ENCODE peak calls at places on chromosomes 1 and 21, in five cellular contexts. S is CD8-positive, alpha-beta memory T cell; I is esophagus muscularis mucosa; J is IMR-90; B is astrocyte. L is an unnamed sample.

GRCh38 chr1:63662056-63662836 is 69.0 kb downstream of the PGM1 start:
- DNase-seq in S (no peak), I (no peak), J (peak; percentile 67), B (peak; percentile 83), L (no peak)

GRCh38 chr1:36436820-36437219 is 13.4 kb downstream of the OSCP1 start:
- DNase-seq in S (no peak), I (no peak), J (peak; percentile 52), B (peak; percentile 62), L (no peak)

GRCh38 chr1:26482921-26483320 is 10.7 kb downstream of the HMGN2 start:
- DNase-seq in S (no peak), I (no peak), J (peak; percentile 68), B (peak; percentile 36), L (no peak)

GRCh38 chr1:151994956-151995355 is 1.3 kb upstream of the S100A10 start:
- DNase-seq in S (no peak), I (no peak), J (peak; percentile 98), B (peak; percentile 98), L (no peak)

GRCh38 chr1:236861560-236862230 is 66.6 kb downstream of the MTR start:
- DNase-seq in S (no peak), I (no peak), J (peak; percentile 22), B (peak; percentile 1), L (no peak)

GRCh38 chr1:48571303-48571987 is 99.4 kb upstream of the SPATA6 start:
- DNase-seq in S (no peak), I (no peak), J (no peak), B (no peak), L (no peak)

GRCh38 chr1:235712812-235713211 is 63.2 kb upstream of the GNG4 start:
- DNase-seq in S (no peak), I (no peak), J (peak; percentile 23), B (no peak), L (no peak)

GRCh38 chr1:60073605-60074278 is at the start of gene C1orf87:
- DNase-seq in S (no peak), I (no peak), J (no peak), B (no peak), L (no peak)

GRCh38 chr1:19582318-19582717 is 61.8 kb upstream of the NBL1 start:
- DNase-seq in S (peak; percentile 57), I (no peak), J (no peak), B (no peak), L (no peak)

GRCh38 chr1:87399701-87400100 is 71.0 kb downstream of the LMO4 start:
- DNase-seq in S (no peak), I (no peak), J (no peak), B (no peak), L (no peak)

GRCh38 chr1:100352267-100353072 is at the start of gene CDC14A:
- DNase-seq in S (peak; percentile 82), I (peak; percentile 98), J (peak; percentile 94), B (peak; percentile 95), L (peak; percentile 75)

GRCh38 chr1:100354971-100355394 is 2.7 kb downstream of the CDC14A start:
- DNase-seq in S (no peak), I (no peak), J (peak; percentile 66), B (peak; percentile 65), L (no peak)

GRCh38 chr1:100351095-100351884 is 1.0 kb upstream of the CDC14A start:
- DNase-seq in S (peak; percentile 85), I (peak; percentile 95), J (peak; percentile 84), B (peak; percentile 87), L (peak; percentile 64)

GRCh38 chr1:100353073-100353801 is 931 bp downstream of the CDC14A start:
- DNase-seq in S (peak; percentile 36), I (no peak), J (no peak), B (no peak), L (no peak)

DNA sequence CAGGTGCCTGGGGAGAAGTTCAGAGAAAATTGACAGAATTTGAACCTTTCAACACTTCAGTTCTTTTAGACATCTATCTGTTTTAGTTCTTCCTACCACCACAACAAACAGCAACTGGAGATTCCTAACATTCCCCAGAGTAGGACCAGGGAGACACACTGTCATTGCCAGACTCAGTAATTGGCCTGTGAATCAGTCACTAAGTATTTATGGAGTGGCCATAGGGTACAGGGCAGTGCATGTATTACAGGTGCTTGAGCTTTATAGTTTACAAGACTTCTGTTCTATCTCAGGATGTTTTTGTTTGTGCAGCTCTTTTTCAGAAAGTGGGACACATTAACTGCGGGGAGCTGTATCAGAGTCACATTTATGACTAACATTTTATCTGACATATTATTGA is 1.7 kb downstream of the CDC14A start:
- DNase-seq in S (no peak), I (no peak), J (peak; percentile 14), B (peak; percentile 31), L (no peak)
- H3K27ac ChIP-seq in S (peak overlapping the region; percentile 92), I (no peak overlapping the region), J (no peak overlapping the region), B (no peak overlapping the region), L (no peak overlapping the region)

DNA sequence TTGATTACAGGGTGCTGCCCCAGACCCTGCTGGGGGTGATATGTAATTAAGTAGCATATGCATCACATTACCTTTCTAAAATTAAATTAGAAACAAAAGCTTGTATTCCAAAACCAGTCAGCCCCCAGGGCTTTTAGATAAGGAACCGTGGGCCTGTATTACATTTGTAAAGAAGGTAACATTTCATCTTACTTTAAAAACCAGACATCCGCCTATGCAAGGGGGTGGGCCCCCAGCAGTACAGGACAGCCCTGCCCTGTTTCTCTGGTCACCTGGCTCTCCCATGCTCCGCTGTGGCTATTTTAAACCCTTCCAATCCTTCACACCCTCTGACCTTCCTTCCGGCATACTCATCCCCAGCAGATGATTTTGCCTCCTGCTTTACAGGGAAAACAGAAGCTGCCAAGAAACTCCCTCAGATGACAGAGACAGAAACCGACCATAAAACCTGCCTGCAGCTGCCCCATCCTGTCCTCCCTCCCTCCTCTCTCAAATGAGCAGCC is 21.9 kb upstream of the KCNC4 start:
- DNase-seq in S (no peak), I (no peak), J (peak; percentile 66), B (no peak), L (no peak)
- H3K27ac ChIP-seq in S (no peak overlapping the region), I (peak overlapping the region; percentile 77), J (no peak overlapping the region), B (no peak overlapping the region), L (no peak overlapping the region)

GRCh38 chr1:43511394-43511793 is 19.3 kb upstream of the PTPRF start:
- DNase-seq in S (no peak), I (peak; percentile 24), J (no peak), B (no peak), L (no peak)
- H3K27ac ChIP-seq in S (no peak overlapping the region), I (no peak overlapping the region), J (no peak overlapping the region), B (no peak overlapping the region), L (no peak overlapping the region)

GRCh38 chr1:2124446-2125198 is 70.0 kb downstream of the FAAP20 start:
- DNase-seq in S (no peak), I (no peak), J (no peak), B (no peak), L (no peak)

GRCh38 chr1:2126331-2127180 is 68.0 kb downstream of the FAAP20 start:
- DNase-seq in S (no peak), I (no peak), J (no peak), B (no peak), L (no peak)

GRCh38 chr1:2128189-2128901 is 66.2 kb downstream of the FAAP20 start:
- DNase-seq in S (no peak), I (no peak), J (no peak), B (peak; percentile 21), L (peak; percentile 52)

GRCh38 chr1:2127181-2128145 is 67.1 kb downstream of the FAAP20 start:
- DNase-seq in S (no peak), I (no peak), J (no peak), B (no peak), L (no peak)

DNA sequence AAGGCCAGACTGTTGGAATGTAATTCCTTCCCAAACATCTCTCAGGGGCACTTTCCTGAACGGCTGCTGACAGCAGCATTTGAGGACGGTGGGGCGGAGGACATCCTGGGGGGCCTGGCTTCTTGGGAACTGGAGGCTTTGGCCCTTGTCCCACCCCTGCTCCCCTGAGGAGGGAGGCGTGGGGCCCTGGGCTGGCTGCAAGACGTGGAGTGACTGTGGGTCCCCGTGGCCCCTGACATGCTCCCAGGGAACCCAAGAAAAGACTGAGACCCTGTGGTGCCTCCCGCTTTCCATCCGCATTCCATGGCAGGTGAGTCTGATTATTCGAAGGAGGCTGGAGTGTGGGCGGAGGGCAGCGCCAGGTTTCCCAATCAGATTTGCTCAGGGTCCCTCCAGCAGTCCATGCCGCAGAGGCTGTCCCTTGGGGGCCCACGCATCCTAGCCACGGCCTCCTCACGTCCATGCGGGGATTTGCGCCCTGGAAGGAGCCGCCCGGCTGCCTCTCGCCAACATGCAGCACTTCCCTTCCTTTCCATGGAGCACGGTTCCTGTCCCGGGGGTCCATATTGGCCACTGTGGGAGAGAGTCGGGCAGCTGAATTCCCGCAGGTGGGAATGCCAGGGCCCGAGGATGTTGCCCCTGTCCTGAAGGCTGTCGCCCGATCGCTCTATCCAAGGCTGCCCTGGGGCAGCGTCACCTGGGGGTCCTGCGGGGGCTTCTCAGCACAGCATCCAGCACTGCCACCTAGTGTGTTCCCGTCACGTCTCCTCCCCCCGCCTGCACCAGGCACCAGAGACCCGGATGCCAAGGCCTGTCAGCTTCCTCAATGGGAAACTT is 69.0 kb downstream of the FAAP20 start:
- DNase-seq in S (no peak), I (no peak), J (no peak), B (no peak), L (no peak)
- H3K27ac ChIP-seq in S (no peak overlapping the region), I (no peak overlapping the region), J (no peak overlapping the region), B (no peak overlapping the region), L (no peak overlapping the region)

GRCh38 chr21:25907573-25908275 is 173.0 kb downstream of the GABPA start:
- DNase-seq in S (no peak), I (no peak), J (no peak), B (no peak), L (no peak)
- H3K27ac ChIP-seq in S (no peak overlapping the region), I (no peak overlapping the region), J (no peak overlapping the region), B (no peak overlapping the region), L (no peak overlapping the region)

L was measured in caudate nucleus.